ENCODE peak calls at places on chromosomes 6 and 20, in six cellular contexts. W is mucosa of descending colon, I is upper lobe of right lung, L is AG09309, Q is AG10803, U is AG04450. A is an unnamed sample.
A peak's percentile ranks its signal among the peaks of the same experiment; 100 is the strongest.

GRCh38 chr6:52539607-52540006 is 37.3 kb downstream of the TRAM2 start:
- DNase-seq in I (no peak), Q (peak; percentile 84), W (no peak), U (no peak), L (peak; percentile 34), A (peak; percentile 67)

GRCh38 chr6:53827485-53827884 is 32.7 kb downstream of the LRRC1 start:
- DNase-seq in W (no peak), I (no peak), U (no peak), L (no peak), Q (no peak), A (no peak)

GRCh38 chr6:2245954-2246863 is 804 bp upstream of the GMDS start:
- DNase-seq in I (peak; percentile 78), Q (peak; percentile 26), L (no peak), W (peak; percentile 87), U (peak; percentile 11), A (peak; percentile 41)

GRCh38 chr6:166656269-166657206 is 29.5 kb upstream of the RPS6KA2 start:
- DNase-seq in U (no peak), Q (peak; percentile 45), W (no peak), I (no peak), L (no peak), A (no peak)

GRCh38 chr6:157688960-157689599 is 134.0 kb upstream of the SNX9 start:
- DNase-seq in L (no peak), W (peak; percentile 74), U (no peak), Q (peak; percentile 42), I (peak; percentile 62), A (no peak)

GRCh38 chr20:50172347-50173013 is 18.1 kb upstream of the CEBPB start:
- DNase-seq in L (no peak), W (peak; percentile 83), U (no peak), I (peak; percentile 94), Q (peak; percentile 69), A (peak; percentile 60)

GRCh38 chr6:139650941-139651340 is 276.5 kb upstream of the CITED2 start:
- DNase-seq in Q (no peak), L (no peak), U (no peak), I (no peak), W (no peak), A (no peak)

GRCh38 chr6:136739501-136739900 is 52.8 kb downstream of the MAP3K5 start:
- DNase-seq in I (no peak), U (no peak), Q (no peak), L (no peak), W (no peak), A (no peak)

GRCh38 chr6:139582956-139583355 is 208.5 kb upstream of the CITED2 start:
- DNase-seq in W (no peak), Q (no peak), I (no peak), U (no peak), L (no peak), A (no peak)

GRCh38 chr6:11039040-11039439 is 5.1 kb downstream of the ELOVL2 start:
- DNase-seq in Q (no peak), W (no peak), L (no peak), U (no peak), I (no peak), A (no peak)

GRCh38 chr6:157535354-157536217 is 154.6 kb downstream of the ZDHHC14 start:
- DNase-seq in I (no peak), W (no peak), Q (peak; percentile 55), L (peak; percentile 17), U (no peak), A (peak; percentile 83)

GRCh38 chr6:16069222-16069621 is 59.7 kb upstream of the MYLIP start:
- DNase-seq in L (no peak), W (no peak), U (no peak), Q (no peak), I (no peak), A (no peak)

GRCh38 chr20:44097521-44098255 is 89.3 kb downstream of the JPH2 start:
- DNase-seq in W (no peak), Q (no peak), L (no peak), U (no peak), I (no peak), A (no peak)

GRCh38 chr6:106886922-106887797 is 87.4 kb downstream of the CD24 start:
- DNase-seq in Q (no peak), W (no peak), U (no peak), I (no peak), L (no peak), A (peak; percentile 10)

GRCh38 chr6:83708546-83708969 is 343 bp downstream of the SNAP91 start:
- DNase-seq in U (no peak), I (peak; percentile 63), L (no peak), W (no peak), Q (no peak), A (peak; percentile 13)

GRCh38 chr6:93317587-93317986 is 101.8 kb downstream of the EPHA7 start:
- DNase-seq in I (no peak), U (no peak), Q (no peak), W (no peak), L (no peak), A (no peak)
- H3K4me3 ChIP-seq in I (no peak overlapping the region), U (no peak overlapping the region), Q (no peak overlapping the region), W (no peak overlapping the region), L (no peak overlapping the region), A (no peak overlapping the region)

DNA sequence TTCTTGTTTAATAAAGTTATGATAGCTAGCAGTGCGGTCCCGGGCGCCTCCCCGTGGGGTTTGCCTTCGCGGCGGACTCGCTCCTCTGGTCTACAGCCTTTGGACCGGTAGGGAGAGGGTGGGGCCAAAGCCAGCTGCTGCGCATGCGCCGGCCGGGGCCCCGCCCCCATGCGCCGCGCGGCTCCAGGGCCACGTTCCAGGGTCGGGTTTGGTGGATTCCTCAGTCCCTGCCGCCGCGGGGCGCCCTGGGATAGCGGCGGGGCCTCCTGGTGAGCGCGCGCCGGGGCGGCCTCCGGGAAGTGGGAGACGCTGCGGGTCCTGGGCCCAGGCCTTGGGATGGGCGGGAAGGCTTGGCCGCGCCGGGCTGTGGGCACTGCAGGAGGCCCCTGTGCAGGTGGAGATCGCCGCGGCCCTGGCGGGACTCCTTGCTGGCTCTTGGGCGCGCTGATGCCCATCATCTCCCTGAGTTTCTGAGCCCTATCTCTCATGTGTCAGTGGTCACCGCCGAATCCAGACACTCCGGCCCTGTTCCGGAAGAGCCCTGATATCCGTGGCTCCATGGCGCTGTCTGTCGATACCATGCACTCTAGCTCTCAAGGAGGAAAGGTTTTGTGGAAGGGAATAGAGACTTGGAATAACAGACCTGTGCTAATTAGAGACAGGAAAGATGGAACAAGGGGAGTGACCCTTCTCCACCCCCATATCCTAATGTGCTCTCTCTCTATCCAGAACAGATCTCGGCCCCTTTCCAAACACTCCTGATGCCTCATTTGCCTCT is at the start of gene VARS2:
- DNase-seq in Q (peak; percentile 88), L (peak; percentile 64), I (peak; percentile 95), U (peak; percentile 71), W (peak; percentile 97), A (peak; percentile 88)
- TF ChIP-seq CTCF in Q (peak; percentile 30), L (peak; percentile 55), I (peak; percentile 43), U (peak; percentile 40), W (peak; percentile 12), A (peak; percentile 43)

GRCh38 chr20:53226788-53227187 is 254.6 kb downstream of the TSHZ2 start:
- DNase-seq in I (no peak), Q (no peak), L (no peak), W (no peak), U (no peak), A (no peak)
- H3K4me3 ChIP-seq in I (no peak overlapping the region), Q (no peak overlapping the region), L (no peak overlapping the region), W (no peak overlapping the region), U (no peak overlapping the region), A (no peak overlapping the region)

GRCh38 chr6:17881085-17881883 is 106.2 kb downstream of the KIF13A start:
- DNase-seq in U (no peak), I (peak; percentile 87), W (no peak), L (peak; percentile 85), Q (peak; percentile 73), A (no peak)
- TF ChIP-seq CTCF in U (no peak), I (no peak), W (no peak), L (no peak), Q (no peak), A (no peak)

GRCh38 chr20:18907353-18907752 is 93.8 kb downstream of the SCP2D1 start:
- DNase-seq in I (no peak), U (no peak), Q (no peak), W (no peak), L (no peak), A (no peak)

GRCh38 chr20:18904624-18905023 is 91.0 kb downstream of the SCP2D1 start:
- DNase-seq in I (no peak), Q (peak; percentile 2), L (no peak), U (no peak), W (no peak), A (no peak)

GRCh38 chr20:18909254-18909653 is 95.7 kb downstream of the SCP2D1 start:
- DNase-seq in W (no peak), I (no peak), U (no peak), Q (no peak), L (no peak), A (no peak)

GRCh38 chr20:18906046-18906445 is 92.5 kb downstream of the SCP2D1 start:
- DNase-seq in Q (no peak), W (no peak), L (no peak), I (no peak), U (no peak), A (no peak)

DNA sequence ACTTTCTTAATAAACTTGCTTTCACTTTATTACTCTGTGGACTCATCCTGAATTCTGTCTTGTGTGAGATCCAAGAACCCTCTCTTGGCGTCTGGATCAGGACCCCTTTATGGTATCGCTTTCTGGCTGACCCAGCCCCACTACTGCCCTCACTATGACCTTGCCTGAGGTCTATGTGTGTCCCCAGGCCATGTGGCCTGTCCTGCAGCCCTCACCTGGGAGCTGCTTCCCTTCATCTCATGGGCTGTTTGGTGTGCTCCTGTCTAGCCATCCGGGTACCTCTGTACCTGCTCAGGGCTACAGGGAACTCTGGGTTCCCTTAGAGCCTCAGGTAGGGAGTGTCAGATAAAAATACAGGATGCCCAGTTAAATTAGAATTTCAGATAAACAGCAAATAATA is 94.5 kb downstream of the SCP2D1 start:
- DNase-seq in W (no peak), Q (no peak), L (no peak), U (no peak), I (no peak), A (no peak)
- H3K4me3 ChIP-seq in W (no peak overlapping the region), Q (no peak overlapping the region), L (no peak overlapping the region), U (no peak overlapping the region), I (no peak overlapping the region), A (no peak overlapping the region)

GRCh38 chr20:41079066-41079465 is 50.4 kb downstream of the TOP1 start:
- DNase-seq in Q (no peak), L (no peak), I (no peak), U (no peak), W (no peak), A (no peak)

GRCh38 chr20:41076776-41077175 is 48.2 kb downstream of the TOP1 start:
- DNase-seq in L (no peak), I (no peak), W (no peak), Q (no peak), U (no peak), A (no peak)

GRCh38 chr20:41081276-41081814 is 52.7 kb downstream of the TOP1 start:
- DNase-seq in I (no peak), U (no peak), W (no peak), L (peak; percentile 16), Q (peak; percentile 70), A (peak; percentile 57)

GRCh38 chr20:41080866-41081265 is 52.2 kb downstream of the TOP1 start:
- DNase-seq in I (no peak), U (no peak), L (no peak), W (no peak), Q (no peak), A (peak; percentile 55)

DNA sequence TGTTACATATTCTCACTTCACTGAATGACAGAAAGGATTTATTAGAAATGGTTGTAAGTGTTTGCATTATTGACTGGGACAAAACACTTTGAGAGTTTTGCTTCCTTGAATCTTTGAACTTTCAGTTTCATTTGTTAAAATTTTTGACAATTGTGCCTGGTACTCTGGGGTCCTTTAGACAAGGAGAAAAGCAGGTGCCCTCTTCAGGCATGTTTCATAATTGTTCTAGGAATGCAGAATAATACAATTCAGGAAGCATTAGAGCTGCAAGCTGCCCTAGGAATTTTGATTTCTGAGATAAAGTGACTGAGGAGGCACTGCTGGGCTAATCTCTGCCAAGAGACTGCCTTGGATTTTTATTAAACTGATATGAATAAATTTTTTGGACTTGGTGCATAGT is 49.7 kb downstream of the TOP1 start:
- DNase-seq in Q (peak; percentile 65), I (no peak), W (no peak), U (no peak), L (peak; percentile 29), A (peak; percentile 69)
- TF ChIP-seq CTCF in Q (peak; percentile 72), I (peak; percentile 53), W (no peak), U (peak; percentile 65), L (peak; percentile 63), A (peak; percentile 51)